ENCODE peak calls at places on chromosomes 2 and 18, in four cellular contexts. W is A673, U is heart right ventricle, Q is body of pancreas. L is an unnamed sample.

GRCh38 chr18:28019425-28020108 is 157.4 kb downstream of the CDH2 start:
- DNase-seq in W (no peak), U (no peak), Q (no peak), L (no peak)

GRCh38 chr2:5549061-5549601 is 143.1 kb upstream of the SOX11 start:
- DNase-seq in Q (no peak), W (no peak), U (no peak), L (no peak)

GRCh38 chr2:38763226-38763625 is 12.1 kb upstream of the SRSF7 start:
- DNase-seq in Q (no peak), W (no peak), U (no peak), L (no peak)

GRCh38 chr2:205337307-205337706 is 345.0 kb upstream of the NRP2 start:
- DNase-seq in Q (no peak), W (no peak), U (no peak), L (no peak)

GRCh38 chr18:13562494-13563029 is 163.8 kb downstream of the FAM210A start:
- DNase-seq in U (no peak), W (no peak), Q (no peak), L (no peak)

GRCh38 chr18:6661692-6662415 is 67.7 kb upstream of the ARHGAP28 start:
- DNase-seq in U (no peak), W (no peak), Q (no peak), L (no peak)

GRCh38 chr2:43776317-43776716 is 2.5 kb downstream of the DYNC2LI1 start:
- DNase-seq in Q (no peak), U (no peak), W (no peak), L (no peak)

GRCh38 chr18:47036298-47036874 is 965 bp upstream of the ELOA2 start:
- DNase-seq in U (no peak), Q (no peak), W (peak; percentile 47), L (no peak)

GRCh38 chr2:46847185-46847710 is 68.4 kb downstream of the MCFD2 start:
- DNase-seq in U (peak; percentile 91), W (peak; percentile 29), Q (peak; percentile 99), L (peak; percentile 99)

GRCh38 chr2:197134206-197134605 is 176.4 kb downstream of the ANKRD44 start:
- DNase-seq in U (no peak), Q (no peak), W (no peak), L (no peak)

GRCh38 chr2:168430431-168430830 is 25.6 kb upstream of the CERS6 start:
- DNase-seq in U (no peak), Q (no peak), W (no peak), L (no peak)

GRCh38 chr18:31510319-31510718 is 12.3 kb downstream of the DSG2 start:
- DNase-seq in Q (no peak), W (no peak), U (no peak), L (no peak)

GRCh38 chr2:108315408-108316193 is 26.9 kb downstream of the SULT1C2 start:
- DNase-seq in W (no peak), Q (no peak), U (no peak), L (no peak)

GRCh38 chr18:80241919-80242777 is 5.2 kb downstream of the PARD6G start:
- DNase-seq in W (no peak), U (no peak), Q (no peak), L (no peak)

GRCh38 chr2:238854246-238854645 is 6.4 kb downstream of the TWIST2 start:
- DNase-seq in U (no peak), Q (no peak), W (no peak), L (no peak)

GRCh38 chr2:55431982-55432627 is 12.4 kb upstream of the CCDC88A start:
- DNase-seq in U (no peak), W (peak; percentile 46), Q (no peak), L (no peak)

GRCh38 chr2:145635706-145636427 is 1115.9 kb upstream of the ZEB2 start:
- DNase-seq in Q (no peak), U (no peak), W (no peak), L (no peak)

GRCh38 chr18:37481491-37481890 is 84.1 kb downstream of the CELF4 start:
- DNase-seq in U (no peak), Q (no peak), W (no peak), L (no peak)

GRCh38 chr2:173010233-173010632 is 65.4 kb upstream of the MAP3K20 start:
- DNase-seq in W (no peak), Q (no peak), U (no peak), L (no peak)

GRCh38 chr2:193670478-193670877 is 1475.7 kb upstream of the TMEFF2 start:
- DNase-seq in U (no peak), Q (no peak), W (no peak), L (no peak)

GRCh38 chr2:127455566-127456493 is 37.6 kb downstream of the PROC start:
- DNase-seq in U (no peak), Q (no peak), W (peak; percentile 84), L (no peak)

GRCh38 chr2:187008111-187008510 is 159.1 kb upstream of the ZSWIM2 start:
- DNase-seq in W (no peak), U (no peak), Q (no peak), L (no peak)

GRCh38 chr2:46308081-46308480 is 10.9 kb downstream of the EPAS1 start:
- DNase-seq in W (no peak), Q (no peak), U (no peak), L (no peak)

GRCh38 chr2:235551965-235552364 is 58.1 kb downstream of the AGAP1 start:
- DNase-seq in W (peak; percentile 70), Q (peak; percentile 52), U (peak; percentile 40), L (peak; percentile 68)

GRCh38 chr2:43269706-43270105 is 43.3 kb upstream of the ZFP36L2 start:
- DNase-seq in W (no peak), Q (no peak), U (peak; percentile 59), L (peak; percentile 28)

GRCh38 chr2:150475479-150476212 is 11.8 kb downstream of the RND3 start:
- DNase-seq in U (no peak), Q (no peak), W (no peak), L (no peak)

GRCh38 chr18:61173579-61173978 is 159.7 kb upstream of the CDH20 start:
- DNase-seq in Q (no peak), W (no peak), U (no peak), L (no peak)

GRCh38 chr2:67873916-67874315 is 188.9 kb downstream of the C1D start:
- DNase-seq in Q (no peak), W (no peak), U (no peak), L (no peak)

GRCh38 chr18:48105317-48105716 is 174.9 kb upstream of the SMAD2 start:
- DNase-seq in W (no peak), U (no peak), Q (no peak), L (no peak)

GRCh38 chr2:96325038-96325883 is at the start of gene ITPRIPL1:
- DNase-seq in U (peak; percentile 31), Q (no peak), W (peak; percentile 38), L (no peak)

GRCh38 chr2:133379159-133379558 is 189.1 kb downstream of the NCKAP5 start:
- DNase-seq in W (no peak), Q (no peak), U (no peak), L (no peak)

GRCh38 chr2:143732076-143732475 is 602.9 kb downstream of the ARHGAP15 start:
- DNase-seq in W (no peak), Q (no peak), U (no peak), L (no peak)

GRCh38 chr2:143730155-143730949 is 601.1 kb downstream of the ARHGAP15 start:
- DNase-seq in U (no peak), Q (no peak), W (no peak), L (no peak)

GRCh38 chr2:143728498-143728897 is 599.3 kb downstream of the ARHGAP15 start:
- DNase-seq in U (no peak), W (no peak), Q (no peak), L (no peak)

GRCh38 chr2:143732931-143733330 is 603.7 kb downstream of the ARHGAP15 start:
- DNase-seq in U (no peak), W (no peak), Q (no peak), L (no peak)

GRCh38 chr2:143730950-143731254 is 601.7 kb downstream of the ARHGAP15 start:
- DNase-seq in Q (no peak), U (no peak), W (no peak), L (no peak)
- H3K9me3 ChIP-seq in Q (no peaks in the 10 kb centered on the region), U (no peaks in the 10 kb centered on the region), W (no peaks in the 10 kb centered on the region), L (no peaks in the 10 kb centered on the region)

GRCh38 chr2:101476605-101477208 is 1.8 kb upstream of the RFX8 start:
- DNase-seq in Q (no peak), W (no peak), U (no peak), L (no peak)

GRCh38 chr2:101469863-101470262 is 5.0 kb downstream of the RFX8 start:
- DNase-seq in U (no peak), W (no peak), Q (no peak), L (no peak)

GRCh38 chr2:101474752-101475384 is at the start of gene RFX8:
- DNase-seq in U (no peak), Q (no peak), W (no peak), L (no peak)

GRCh38 chr2:101473581-101473910 is 1.4 kb downstream of the RFX8 start:
- DNase-seq in W (no peak), U (no peak), Q (no peak), L (no peak)

GRCh38 chr2:101473911-101474751 is 781 bp downstream of the RFX8 start:
- DNase-seq in Q (peak; percentile 17), W (no peak), U (peak; percentile 71), L (peak; percentile 27)
- H3K27ac ChIP-seq in Q (no peak overlapping the region), W (no peak overlapping the region), U (peak overlapping the region; percentile 86), L (peak overlapping the region; percentile 73)

GRCh38 chr2:116416988-116417387 is 1397.5 kb upstream of the DDX18 start:
- DNase-seq in W (no peak), U (no peak), Q (no peak), L (no peak)
- H3K9me3 ChIP-seq in W (peaks cover 31% of the 10 kb centered on the region), U (peaks cover 58% of the 10 kb centered on the region), Q (no peaks in the 10 kb centered on the region), L (peaks cover 34% of the 10 kb centered on the region)

GRCh38 chr2:27441226-27441926 is 805 bp upstream of the KRTCAP3 start:
- DNase-seq in U (no peak), Q (no peak), W (no peak), L (no peak)

GRCh38 chr2:27442981-27443323 is 771 bp downstream of the KRTCAP3 start:
- DNase-seq in W (no peak), U (no peak), Q (peak; percentile 30), L (peak; percentile 47)

GRCh38 chr2:27441958-27442281 is 261 bp upstream of the KRTCAP3 start:
- DNase-seq in W (no peak), U (no peak), Q (no peak), L (no peak)

GRCh38 chr2:27445155-27445554 is 3.0 kb downstream of the KRTCAP3 start:
- DNase-seq in U (no peak), Q (no peak), W (no peak), L (no peak)

GRCh38 chr2:27442282-27442980 is at the start of gene KRTCAP3:
- DNase-seq in Q (peak; percentile 88), W (no peak), U (peak; percentile 27), L (peak; percentile 87)
- H3K27ac ChIP-seq in Q (peak within 1 kb of the TSS; percentile 61), W (no peak within 1 kb of the TSS), U (no peak within 1 kb of the TSS), L (peak within 1 kb of the TSS; percentile 90)

DNA sequence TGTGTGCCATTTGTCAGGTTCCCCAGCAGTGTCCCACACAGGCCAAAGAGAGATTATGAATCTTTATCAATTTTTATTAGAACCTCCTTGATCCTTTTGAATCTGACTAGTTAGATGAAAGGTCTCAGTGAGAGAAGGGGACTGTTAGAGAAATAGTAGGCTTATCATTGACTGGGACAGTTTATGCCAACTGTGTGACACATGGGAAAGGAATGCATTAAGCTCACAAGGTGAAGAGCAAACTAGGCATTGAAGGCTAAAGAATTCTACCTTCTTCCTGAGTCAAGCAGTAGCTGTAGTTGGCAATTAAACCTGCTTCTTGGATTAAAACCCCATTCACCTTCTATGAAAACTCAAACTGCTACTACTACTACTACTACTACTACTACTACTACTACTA is 389.6 kb upstream of the CDH19 start:
- DNase-seq in Q (no peak), U (no peak), W (no peak), L (no peak)
- H3K9me3 ChIP-seq in Q (no peaks in the 10 kb centered on the region), U (peaks cover 6% of the 10 kb centered on the region), W (no peaks in the 10 kb centered on the region), L (no peaks in the 10 kb centered on the region)

GRCh38 chr2:120934891-120935338 is 199.2 kb downstream of the GLI2 start:
- DNase-seq in W (peak; percentile 48), U (no peak), Q (no peak), L (peak; percentile 50)
- H3K27ac ChIP-seq in W (no peak overlapping the region), U (no peak overlapping the region), Q (no peak overlapping the region), L (peak overlapping the region; percentile 78)

L was measured in stomach.